ENCODE peak calls at places on chromosomes 12 and 14, in ten cellular contexts. Z, O, F, P, C, D, X, W, A and N are unnamed samples.

GRCh38 chr14:48914382-48914781 is 671.8 kb downstream of the RPS29 start:
- DNase-seq in Z (no peak), O (no peak), F (no peak), P (no peak), C (no peak), D (no peak), X (no peak), W (no peak), A (no peak), N (no peak)

GRCh38 chr12:105359840-105360239 is 29.3 kb downstream of the C12orf75 start:
- DNase-seq in Z (no peak), O (peak), F (no peak), P (no peak), C (no peak), D (no peak), X (no peak), W (no peak), A (no peak), N (no peak)

GRCh38 chr12:45121224-45121623 is 70.3 kb upstream of the DBX2 start:
- DNase-seq in Z (no peak), O (no peak), F (no peak), P (no peak), C (no peak), D (peak), X (no peak), W (no peak), A (no peak), N (no peak)

GRCh38 chr12:57734586-57734985 is 4.0 kb downstream of the AGAP2 start:
- DNase-seq in Z (no peak), O (no peak), F (no peak), P (no peak), C (no peak), D (no peak), X (no peak), W (no peak), A (no peak), N (no peak)

GRCh38 chr12:132351751-132352495 is 22.5 kb upstream of the GALNT9 start:
- DNase-seq in Z (no peak), O (no peak), F (no peak), P (no peak), C (no peak), D (no peak), X (no peak), W (no peak), A (no peak), N (no peak)

GRCh38 chr14:97337670-97338069 is 540.5 kb downstream of the VRK1 start:
- DNase-seq in Z (no peak), O (no peak), F (no peak), P (no peak), C (no peak), D (no peak), X (no peak), W (no peak), A (no peak), N (no peak)

GRCh38 chr12:76536546-76536945 is 23.0 kb downstream of the OSBPL8 start:
- DNase-seq in Z (no peak), O (no peak), F (no peak), P (no peak), C (no peak), D (no peak), X (no peak), W (no peak), A (no peak), N (no peak)

GRCh38 chr12:20220339-20220738 is 148.0 kb upstream of the PDE3A start:
- DNase-seq in Z (no peak), O (peak), F (no peak), P (peak), C (no peak), D (peak), X (peak), W (peak), A (no peak), N (no peak)

GRCh38 chr12:47717443-47718193 is 7.7 kb downstream of the ENDOU start:
- DNase-seq in Z (peak), O (peak), F (peak), P (peak), C (peak), D (peak), X (peak), W (peak), A (peak), N (no peak)

GRCh38 chr12:39503445-39503844 is 60.5 kb upstream of the KIF21A start:
- DNase-seq in Z (peak), O (no peak), F (no peak), P (peak), C (no peak), D (peak), X (peak), W (no peak), A (no peak), N (no peak)

GRCh38 chr12:105083551-105084105 is 630 bp downstream of the ALDH1L2 start:
- DNase-seq in Z (no peak), O (peak), F (peak), P (peak), C (peak), D (peak), X (no peak), W (peak), A (peak), N (no peak)

GRCh38 chr12:52878507-52879393 is 26.1 kb downstream of the KRT8 start:
- DNase-seq in Z (no peak), O (no peak), F (no peak), P (no peak), C (no peak), D (no peak), X (no peak), W (no peak), A (no peak), N (no peak)

GRCh38 chr12:46382425-46382973 is 9.9 kb upstream of the SLC38A2 start:
- DNase-seq in Z (no peak), O (no peak), F (no peak), P (peak), C (peak), D (no peak), X (no peak), W (no peak), A (no peak), N (no peak)

GRCh38 chr14:68607081-68607851 is 185.6 kb downstream of the ZFP36L1 start:
- DNase-seq in Z (no peak), O (peak), F (no peak), P (peak), C (no peak), D (peak), X (no peak), W (peak), A (no peak), N (no peak)

GRCh38 chr12:66620026-66620425 is 58.9 kb downstream of the GRIP1 start:
- DNase-seq in Z (no peak), O (no peak), F (no peak), P (no peak), C (no peak), D (no peak), X (no peak), W (no peak), A (no peak), N (no peak)

GRCh38 chr12:91577586-91578539 is 395.2 kb upstream of the DCN start:
- DNase-seq in Z (no peak), O (peak), F (no peak), P (peak), C (peak), D (peak), X (peak), W (no peak), A (no peak), N (no peak)

GRCh38 chr12:71392521-71393145 is 47.0 kb upstream of the LGR5 start:
- DNase-seq in Z (peak), O (peak), F (no peak), P (peak), C (peak), D (peak), X (peak), W (no peak), A (no peak), N (no peak)

GRCh38 chr12:69240625-69240984 is 1.2 kb downstream of the CPSF6 start:
- DNase-seq in Z (no peak), O (peak), F (no peak), P (no peak), C (peak), D (peak), X (peak), W (no peak), A (no peak), N (no peak)

GRCh38 chr12:1576410-1577240 is 17.8 kb downstream of the FBXL14 start:
- DNase-seq in Z (peak), O (peak), F (peak), P (peak), C (peak), D (peak), X (no peak), W (no peak), A (no peak), N (no peak)

GRCh38 chr14:80974338-80975078 is 19.1 kb downstream of the TSHR start:
- DNase-seq in Z (peak), O (no peak), F (no peak), P (peak), C (no peak), D (no peak), X (no peak), W (no peak), A (no peak), N (no peak)

GRCh38 chr12:81170072-81170471 is 92.2 kb downstream of the ACSS3 start:
- DNase-seq in Z (no peak), O (peak), F (no peak), P (peak), C (no peak), D (no peak), X (peak), W (no peak), A (no peak), N (no peak)

GRCh38 chr12:60094436-60094835 is 498.6 kb downstream of the SLC16A7 start:
- DNase-seq in Z (no peak), O (peak), F (no peak), P (no peak), C (no peak), D (no peak), X (no peak), W (no peak), A (no peak), N (no peak)

GRCh38 chr12:94698553-94698952 is 48.2 kb upstream of the TMCC3 start:
- DNase-seq in Z (no peak), O (no peak), F (no peak), P (no peak), C (no peak), D (no peak), X (no peak), W (no peak), A (no peak), N (no peak)
- TF ChIP-seq CTCF in Z (no peak), O (no peak), F (no peak), P (no peak), C (no peak), D (no peak), X (no peak), W (no peak), A (no peak), N (no peak)

GRCh38 chr14:90815817-90816662 is at the start of gene TTC7B:
- DNase-seq in Z (no peak), O (peak), F (peak), P (no peak), C (peak), D (peak), X (peak), W (peak), A (no peak), N (no peak)
- TF ChIP-seq CTCF in Z (no peak), O (peak), F (no peak), P (peak), C (no peak), D (no peak), X (peak), W (no peak), A (peak), N (no peak)

GRCh38 chr12:121184425-121184824 is 25.5 kb upstream of the P2RX4 start:
- DNase-seq in Z (no peak), O (no peak), F (no peak), P (no peak), C (no peak), D (peak), X (peak), W (peak), A (no peak), N (no peak)
- TF ChIP-seq CTCF in Z (no peak), O (no peak), F (no peak), P (no peak), C (no peak), D (no peak), X (no peak), W (no peak), A (no peak), N (no peak)

GRCh38 chr12:26274441-26275312 is 79.3 kb downstream of the SSPN start:
- DNase-seq in Z (peak), O (peak), F (peak), P (peak), C (peak), D (peak), X (peak), W (no peak), A (peak), N (no peak)
- TF ChIP-seq CTCF in Z (peak), O (peak), F (no peak), P (peak), C (no peak), D (peak), X (no peak), W (no peak), A (no peak), N (no peak)

GRCh38 chr12:3651585-3652424 is 101.1 kb downstream of the CRACR2A start:
- DNase-seq in Z (no peak), O (no peak), F (no peak), P (peak), C (no peak), D (no peak), X (no peak), W (no peak), A (no peak), N (no peak)

GRCh38 chr12:3656946-3657622 is 95.8 kb downstream of the CRACR2A start:
- DNase-seq in Z (no peak), O (no peak), F (no peak), P (no peak), C (no peak), D (no peak), X (no peak), W (no peak), A (no peak), N (no peak)

GRCh38 chr12:3661028-3661427 is 91.9 kb downstream of the CRACR2A start:
- DNase-seq in Z (no peak), O (no peak), F (no peak), P (no peak), C (no peak), D (no peak), X (peak), W (no peak), A (no peak), N (no peak)

GRCh38 chr12:3658327-3659163 is 94.4 kb downstream of the CRACR2A start:
- DNase-seq in Z (no peak), O (peak), F (no peak), P (no peak), C (peak), D (peak), X (no peak), W (peak), A (no peak), N (no peak)

DNA sequence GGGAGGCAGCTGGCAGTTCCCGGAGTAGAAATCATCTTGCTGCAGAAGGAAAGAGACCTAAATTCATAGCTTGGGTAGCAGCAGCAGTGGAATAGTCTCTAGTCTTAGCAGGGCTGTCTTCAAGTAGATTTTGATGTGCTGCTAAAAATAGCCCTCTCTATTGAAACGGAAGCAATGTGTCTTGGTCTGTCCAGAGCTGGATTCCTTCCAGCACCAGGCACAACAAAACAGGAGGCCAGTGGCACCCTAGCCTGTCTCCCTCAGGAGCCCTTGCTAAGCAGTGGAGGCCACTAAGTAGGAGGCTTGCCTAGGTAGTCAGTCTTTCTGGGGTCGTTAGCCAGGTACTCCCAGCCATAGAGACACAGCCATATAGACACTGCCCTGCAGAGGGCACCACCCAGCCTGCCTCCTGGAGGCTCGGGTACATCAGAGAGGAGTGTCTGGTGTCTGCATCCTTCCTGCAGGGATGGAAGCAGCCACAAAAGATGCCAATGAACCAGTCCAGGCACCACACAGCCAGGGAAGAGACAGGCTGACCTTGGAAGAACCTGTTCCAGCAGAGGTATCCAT is 97.5 kb downstream of the CRACR2A start:
- DNase-seq in Z (no peak), O (no peak), F (no peak), P (no peak), C (no peak), D (peak), X (peak), W (peak), A (no peak), N (no peak)
- TF ChIP-seq CTCF in Z (no peak), O (peak), F (peak), P (peak), C (peak), D (peak), X (no peak), W (no peak), A (no peak), N (peak)

GRCh38 chr12:55970775-55971174 is 3.1 kb upstream of the RAB5B start:
- DNase-seq in Z (no peak), O (peak), F (no peak), P (no peak), C (no peak), D (no peak), X (no peak), W (no peak), A (no peak), N (no peak)
- TF ChIP-seq CTCF in Z (no peak), O (no peak), F (no peak), P (no peak), C (no peak), D (no peak), X (no peak), W (no peak), A (no peak), N (no peak)

GRCh38 chr12:54004063-54004840 is 4.3 kb downstream of the HOXC9 start:
- DNase-seq in Z (no peak), O (no peak), F (no peak), P (no peak), C (peak), D (no peak), X (no peak), W (no peak), A (no peak), N (no peak)
- TF ChIP-seq CTCF in Z (peak), O (no peak), F (no peak), P (no peak), C (peak), D (no peak), X (no peak), W (no peak), A (no peak), N (no peak)

GRCh38 chr14:60195179-60195810 is 30.1 kb upstream of the DHRS7 start:
- DNase-seq in Z (no peak), O (no peak), F (no peak), P (no peak), C (peak), D (peak), X (no peak), W (no peak), A (no peak), N (no peak)
- TF ChIP-seq CTCF in Z (no peak), O (no peak), F (no peak), P (no peak), C (peak), D (peak), X (no peak), W (no peak), A (no peak), N (no peak)